ENCODE peak calls at places on chromosomes 1 and 21, in eight cellular contexts. I is fibroblast of gingiva; B is skeletal muscle cell; D is amniotic stem cell; K is GDM1; E is cerebellar cortex; T is erythroblast; N is activated CD8-positive, alpha-beta memory T cell treated with anti-CD3 and anti-CD28 coated beads for 24 hours. Y is an unnamed sample.
A peak's percentile ranks its signal among the peaks of the same experiment; 100 is the strongest.

GRCh38 chr1:25198731-25199231 is 33.5 kb downstream of the SYF2 start:
- DNase-seq in I (peak; percentile 36), B (no peak), D (no peak), K (no peak), E (peak; percentile 10), T (no peak), N (peak; percentile 62), Y (peak; percentile 38)

GRCh38 chr1:109975718-109976117 is 8.8 kb upstream of the AHCYL1 start:
- DNase-seq in I (peak; percentile 91), B (peak; percentile 60), D (no peak), K (no peak), E (no peak), T (no peak), N (no peak), Y (no peak)

GRCh38 chr1:39507230-39507928 is 15.9 kb downstream of the BMP8A start:
- DNase-seq in I (no peak), B (no peak), D (no peak), K (no peak), E (peak; percentile 43), T (no peak), N (no peak), Y (peak; percentile 39)

GRCh38 chr1:165364432-165365133 is 8.1 kb upstream of the LMX1A start:
- DNase-seq in I (peak; percentile 65), B (no peak), D (no peak), K (no peak), E (no peak), T (no peak), N (no peak), Y (no peak)

GRCh38 chr1:181140398-181140797 is 51.9 kb downstream of the IER5 start:
- DNase-seq in I (no peak), B (no peak), D (no peak), K (no peak), E (no peak), T (no peak), N (no peak), Y (no peak)

GRCh38 chr1:229440821-229441537 is 7.1 kb upstream of the ACTA1 start:
- DNase-seq in I (peak; percentile 51), B (peak; percentile 31), D (no peak), K (no peak), E (no peak), T (no peak), N (peak; percentile 65), Y (no peak)

GRCh38 chr1:13583592-13583963 is at the start of gene PDPN:
- DNase-seq in I (no peak), B (no peak), D (no peak), K (no peak), E (no peak), T (no peak), N (no peak), Y (peak; percentile 76)

GRCh38 chr21:37300114-37300746 is 33.1 kb upstream of the VPS26C start:
- DNase-seq in I (no peak), B (no peak), D (no peak), K (no peak), E (no peak), T (no peak), N (no peak), Y (no peak)

GRCh38 chr1:84083321-84083720 is 60.8 kb upstream of the PRKACB start:
- DNase-seq in I (no peak), B (no peak), D (no peak), K (no peak), E (peak; percentile 67), T (no peak), N (no peak), Y (no peak)

GRCh38 chr1:164726235-164726634 is 167.3 kb downstream of the PBX1 start:
- DNase-seq in I (peak; percentile 98), B (peak; percentile 82), D (no peak), K (no peak), E (no peak), T (no peak), N (no peak), Y (no peak)

GRCh38 chr1:183327429-183328290 is 90.5 kb downstream of the NMNAT2 start:
- DNase-seq in I (no peak), B (no peak), D (no peak), K (no peak), E (peak; percentile 86), T (no peak), N (no peak), Y (no peak)

GRCh38 chr1:203451849-203452784 is 23.5 kb upstream of the PRELP start:
- DNase-seq in I (peak; percentile 43), B (no peak), D (no peak), K (no peak), E (no peak), T (no peak), N (no peak), Y (no peak)

GRCh38 chr1:208531003-208531750 is 287.0 kb upstream of the PLXNA2 start:
- DNase-seq in I (no peak), B (no peak), D (no peak), K (no peak), E (no peak), T (no peak), N (no peak), Y (no peak)

GRCh38 chr1:42081475-42081874 is 71.7 kb upstream of the GUCA2B start:
- DNase-seq in I (no peak), B (no peak), D (no peak), K (no peak), E (no peak), T (no peak), N (no peak), Y (no peak)

Y was measured in HEK293T.